ENCODE peak calls at places on chromosome 18, in five cellular contexts. Z is AG20443, H is H7, R is stomach, O is GM04504. B is an unnamed sample.

GRCh38 chr18:37299471-37300304 is 265.9 kb downstream of the CELF4 start:
- DNase-seq in Z (peak), H (no peak), R (peak), O (peak), B (peak)

GRCh38 chr18:62105373-62105772 is 81.5 kb downstream of the PIGN start:
- DNase-seq in Z (no peak), H (no peak), R (no peak), O (no peak), B (no peak)

GRCh38 chr18:65278939-65279667 is 471.7 kb upstream of the CDH7 start:
- DNase-seq in Z (no peak), H (no peak), R (no peak), O (no peak), B (no peak)

GRCh38 chr18:58178476-58178875 is 134.4 kb downstream of the NEDD4L start:
- DNase-seq in Z (no peak), H (no peak), R (no peak), O (no peak), B (no peak)

GRCh38 chr18:68757121-68757520 is 40.8 kb upstream of the CCDC102B start:
- DNase-seq in Z (no peak), H (no peak), R (no peak), O (no peak), B (no peak)

GRCh38 chr18:40531061-40531460 is 1424.0 kb upstream of the PIK3C3 start:
- DNase-seq in Z (no peak), H (no peak), R (no peak), O (no peak), B (peak)

GRCh38 chr18:34023471-34023870 is 201.2 kb downstream of the NOL4 start:
- DNase-seq in Z (no peak), H (no peak), R (no peak), O (no peak), B (peak)

GRCh38 chr18:35478520-35479435 is 19.0 kb downstream of the INO80C start:
- DNase-seq in Z (peak), H (no peak), R (peak), O (peak), B (no peak)

GRCh38 chr18:48022531-48023330 is 92.3 kb upstream of the SMAD2 start:
- DNase-seq in Z (peak), H (peak), R (no peak), O (peak), B (peak)

GRCh38 chr18:35775887-35776286 is 194.3 kb downstream of the GALNT1 start:
- DNase-seq in Z (no peak), H (no peak), R (no peak), O (no peak), B (peak)

GRCh38 chr18:3595282-3596273 is 145.6 kb downstream of the TGIF1 start:
- DNase-seq in Z (peak), H (no peak), R (peak), O (peak), B (peak)

GRCh38 chr18:23066060-23066459 is 69.2 kb upstream of the CABLES1 start:
- DNase-seq in Z (peak), H (no peak), R (no peak), O (no peak), B (no peak)

GRCh38 chr18:2948038-2948437 is 64.9 kb downstream of the LPIN2 start:
- DNase-seq in Z (peak), H (peak), R (no peak), O (no peak), B (peak)

GRCh38 chr18:31185551-31185950 is 22.9 kb upstream of the DSC1 start:
- DNase-seq in Z (no peak), H (no peak), R (no peak), O (no peak), B (no peak)

GRCh38 chr18:69400253-69400975 is at the start of gene DOK6:
- DNase-seq in Z (peak), H (peak), R (no peak), O (peak), B (peak)

GRCh38 chr18:33960393-33960792 is 264.3 kb downstream of the NOL4 start:
- DNase-seq in Z (no peak), H (no peak), R (no peak), O (no peak), B (no peak)

GRCh38 chr18:79876497-79876896 is 75.0 kb downstream of the SLC66A2 start:
- DNase-seq in Z (peak), H (peak), R (no peak), O (no peak), B (no peak)

GRCh38 chr18:2716394-2717326 is 61.1 kb downstream of the SMCHD1 start:
- DNase-seq in Z (no peak), H (no peak), R (no peak), O (no peak), B (no peak)

GRCh38 chr18:11005528-11005927 is 143.8 kb downstream of the PIEZO2 start:
- DNase-seq in Z (no peak), H (peak), R (peak), O (no peak), B (peak)

B was measured in mesendoderm.